ENCODE peak calls at places on chromosomes 5 and 9, in six cellular contexts. One of them, this sample, is unnamed. For H3K4me1, the result is how much of the 10 kb centered on the place peaks cover.

GRCh38 chr5:53472279-53472678 is 8.2 kb upstream of the FST start:
- DNase-seq in A549: no peak
- DNase-seq in body of pancreas: no peak
- DNase-seq in thyroid gland: no peak
- DNase-seq in K562: no peak
- DNase-seq in Peyer's patch: no peak
- DNase-seq in this sample: no peak

GRCh38 chr9:38294130-38294529 is 98.4 kb upstream of the ALDH1B1 start:
- DNase-seq in Peyer's patch: no peak
- DNase-seq in thyroid gland: no peak
- DNase-seq in K562: no peak
- DNase-seq in A549: no peak
- DNase-seq in body of pancreas: no peak
- DNase-seq in this sample: no peak

GRCh38 chr9:92403153-92403552 is 1.2 kb downstream of the OGN start:
- DNase-seq in Peyer's patch: no peak
- DNase-seq in body of pancreas: no peak
- DNase-seq in thyroid gland: no peak
- DNase-seq in K562: no peak
- DNase-seq in A549: no peak
- DNase-seq in this sample: no peak

GRCh38 chr5:53249529-53249928 is 140.0 kb upstream of the MOCS2 start:
- DNase-seq in thyroid gland: no peak
- DNase-seq in K562: no peak
- DNase-seq in A549: peak
- DNase-seq in Peyer's patch: no peak
- DNase-seq in body of pancreas: no peak
- DNase-seq in this sample: no peak

GRCh38 chr9:129321511-129322021 is 143.5 kb upstream of the IER5L start:
- DNase-seq in Peyer's patch: no peak
- DNase-seq in body of pancreas: no peak
- DNase-seq in A549: no peak
- DNase-seq in thyroid gland: no peak
- DNase-seq in K562: no peak
- DNase-seq in this sample: peak

GRCh38 chr9:98128316-98128715 is 9.3 kb upstream of the TRIM14 start:
- DNase-seq in thyroid gland: no peak
- DNase-seq in K562: no peak
- DNase-seq in A549: no peak
- DNase-seq in Peyer's patch: no peak
- DNase-seq in body of pancreas: no peak
- DNase-seq in this sample: no peak

GRCh38 chr5:9564752-9565151 is 18.9 kb upstream of the SEMA5A start:
- DNase-seq in thyroid gland: no peak
- DNase-seq in body of pancreas: no peak
- DNase-seq in K562: no peak
- DNase-seq in Peyer's patch: no peak
- DNase-seq in A549: no peak
- DNase-seq in this sample: no peak

GRCh38 chr9:101738566-101739183 is at the start of gene GRIN3A:
- DNase-seq in K562: peak
- DNase-seq in thyroid gland: no peak
- DNase-seq in A549: peak
- DNase-seq in body of pancreas: peak
- DNase-seq in Peyer's patch: no peak
- DNase-seq in this sample: peak

GRCh38 chr5:127519527-127519926 is 2.1 kb downstream of the PRRC1 start:
- DNase-seq in K562: no peak
- DNase-seq in thyroid gland: no peak
- DNase-seq in body of pancreas: no peak
- DNase-seq in Peyer's patch: no peak
- DNase-seq in A549: no peak
- DNase-seq in this sample: no peak

GRCh38 chr9:15104826-15105420 is 194.7 kb upstream of the FREM1 start:
- DNase-seq in Peyer's patch: no peak
- DNase-seq in thyroid gland: peak
- DNase-seq in A549: peak
- DNase-seq in K562: peak
- DNase-seq in body of pancreas: peak
- DNase-seq in this sample: no peak

GRCh38 chr5:139808481-139809330 is 13.1 kb downstream of the PSD2 start:
- DNase-seq in Peyer's patch: no peak
- DNase-seq in thyroid gland: peak
- DNase-seq in A549: no peak
- DNase-seq in K562: peak
- DNase-seq in body of pancreas: no peak
- DNase-seq in this sample: no peak

GRCh38 chr5:118548761-118549160 is 439.6 kb downstream of the DTWD2 start:
- DNase-seq in A549: no peak
- DNase-seq in K562: no peak
- DNase-seq in thyroid gland: no peak
- DNase-seq in body of pancreas: no peak
- DNase-seq in Peyer's patch: no peak
- DNase-seq in this sample: no peak

GRCh38 chr9:94945191-94946144 is 219.0 kb downstream of the AOPEP start:
- DNase-seq in A549: peak
- DNase-seq in Peyer's patch: no peak
- DNase-seq in thyroid gland: no peak
- DNase-seq in K562: peak
- DNase-seq in body of pancreas: peak
- DNase-seq in this sample: peak

GRCh38 chr5:116731432-116731831 is 156.8 kb upstream of the SEMA6A start:
- DNase-seq in Peyer's patch: no peak
- DNase-seq in A549: no peak
- DNase-seq in body of pancreas: no peak
- DNase-seq in K562: no peak
- DNase-seq in thyroid gland: no peak
- DNase-seq in this sample: no peak

GRCh38 chr9:116027951-116028350 is 125.6 kb upstream of the PAPPA start:
- DNase-seq in body of pancreas: no peak
- DNase-seq in A549: no peak
- DNase-seq in K562: no peak
- DNase-seq in thyroid gland: no peak
- DNase-seq in Peyer's patch: no peak
- DNase-seq in this sample: no peak

GRCh38 chr5:75566710-75567309 is 44.4 kb upstream of the ANKDD1B start:
- DNase-seq in K562: peak
- DNase-seq in body of pancreas: no peak
- DNase-seq in Peyer's patch: no peak
- DNase-seq in thyroid gland: no peak
- DNase-seq in A549: peak
- DNase-seq in this sample: no peak

GRCh38 chr5:96022971-96023370 is 61.3 kb upstream of the ELL2 start:
- DNase-seq in A549: no peak
- DNase-seq in body of pancreas: no peak
- DNase-seq in K562: no peak
- DNase-seq in Peyer's patch: no peak
- DNase-seq in thyroid gland: no peak
- DNase-seq in this sample: no peak
- H3K4me1 ChIP-seq in A549: under half
- H3K4me1 ChIP-seq in body of pancreas: under half
- H3K4me1 ChIP-seq in K562: under half
- H3K4me1 ChIP-seq in Peyer's patch: under half
- H3K4me1 ChIP-seq in thyroid gland: under half
- H3K4me1 ChIP-seq in this sample: under half

DNA sequence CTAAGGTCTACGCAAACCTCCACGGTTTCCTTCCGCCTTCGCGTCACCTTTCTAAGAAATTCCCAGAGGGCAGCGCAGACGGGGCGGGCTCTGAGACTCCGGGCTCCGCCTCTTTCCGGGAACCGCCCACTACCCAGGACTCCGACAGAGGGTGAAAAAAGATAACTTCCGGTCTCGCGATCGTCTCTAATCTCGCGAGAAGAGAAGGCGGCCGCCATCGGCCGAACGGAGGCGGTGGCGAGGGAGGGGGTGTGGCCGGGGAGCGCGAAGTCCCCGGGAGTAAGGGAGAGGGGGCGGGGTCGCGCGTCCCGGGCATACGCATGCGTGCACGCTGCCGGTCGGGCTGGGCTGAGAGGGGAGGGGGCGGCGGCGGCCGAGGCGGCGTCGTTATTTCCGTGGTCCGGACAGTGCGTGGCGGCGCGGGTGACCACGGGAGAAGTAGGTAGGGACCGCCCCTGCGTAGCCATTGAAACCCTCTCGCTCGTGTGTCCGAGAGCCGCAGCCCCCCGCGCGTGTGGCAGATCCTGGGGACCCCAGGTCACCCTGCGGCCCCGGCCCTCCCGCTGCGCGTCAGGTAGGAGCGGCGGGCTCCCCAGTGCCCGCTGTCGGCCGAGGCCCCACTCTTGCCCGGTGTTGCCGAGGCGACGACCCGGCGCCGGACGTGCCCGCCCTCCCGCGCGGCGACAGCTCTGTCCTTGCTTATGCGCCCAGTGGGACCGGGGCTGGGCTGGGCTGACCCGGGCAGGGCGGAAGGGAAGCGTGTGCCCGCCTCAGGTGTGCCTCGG is at the start of gene NAA35:
- DNase-seq in thyroid gland: peak
- DNase-seq in body of pancreas: peak
- DNase-seq in K562: peak
- DNase-seq in Peyer's patch: peak
- DNase-seq in A549: peak
- DNase-seq in this sample: peak
- TF ChIP-seq POLR2A in thyroid gland: peak
- TF ChIP-seq POLR2A in body of pancreas: peak
- TF ChIP-seq POLR2A in K562: no peak
- TF ChIP-seq POLR2A in Peyer's patch: peak
- TF ChIP-seq POLR2A in A549: peak
- TF ChIP-seq POLR2A in this sample: peak

GRCh38 chr5:95932941-95933340 is 28.7 kb downstream of the ELL2 start:
- DNase-seq in thyroid gland: no peak
- DNase-seq in Peyer's patch: no peak
- DNase-seq in body of pancreas: no peak
- DNase-seq in A549: no peak
- DNase-seq in K562: no peak
- DNase-seq in this sample: no peak
- H3K4me1 ChIP-seq in thyroid gland: under half
- H3K4me1 ChIP-seq in Peyer's patch: under half
- H3K4me1 ChIP-seq in body of pancreas: half or more
- H3K4me1 ChIP-seq in A549: under half
- H3K4me1 ChIP-seq in K562: under half
- H3K4me1 ChIP-seq in this sample: under half

GRCh38 chr5:131167615-131168014 is 2.6 kb upstream of the HINT1 start:
- DNase-seq in K562: peak
- DNase-seq in thyroid gland: no peak
- DNase-seq in A549: no peak
- DNase-seq in Peyer's patch: no peak
- DNase-seq in body of pancreas: no peak
- DNase-seq in this sample: no peak

GRCh38 chr5:131171276-131171815 is 602 bp downstream of the LYRM7 start:
- DNase-seq in A549: no peak
- DNase-seq in K562: peak
- DNase-seq in Peyer's patch: no peak
- DNase-seq in body of pancreas: no peak
- DNase-seq in thyroid gland: peak
- DNase-seq in this sample: no peak

GRCh38 chr5:131164931-131165727 is at the start of gene HINT1:
- DNase-seq in Peyer's patch: peak
- DNase-seq in body of pancreas: peak
- DNase-seq in K562: peak
- DNase-seq in A549: peak
- DNase-seq in thyroid gland: peak
- DNase-seq in this sample: peak

GRCh38 chr5:131169810-131170539 is 769 bp upstream of the LYRM7 start:
- DNase-seq in K562: no peak
- DNase-seq in A549: no peak
- DNase-seq in thyroid gland: no peak
- DNase-seq in Peyer's patch: no peak
- DNase-seq in body of pancreas: no peak
- DNase-seq in this sample: no peak

DNA sequence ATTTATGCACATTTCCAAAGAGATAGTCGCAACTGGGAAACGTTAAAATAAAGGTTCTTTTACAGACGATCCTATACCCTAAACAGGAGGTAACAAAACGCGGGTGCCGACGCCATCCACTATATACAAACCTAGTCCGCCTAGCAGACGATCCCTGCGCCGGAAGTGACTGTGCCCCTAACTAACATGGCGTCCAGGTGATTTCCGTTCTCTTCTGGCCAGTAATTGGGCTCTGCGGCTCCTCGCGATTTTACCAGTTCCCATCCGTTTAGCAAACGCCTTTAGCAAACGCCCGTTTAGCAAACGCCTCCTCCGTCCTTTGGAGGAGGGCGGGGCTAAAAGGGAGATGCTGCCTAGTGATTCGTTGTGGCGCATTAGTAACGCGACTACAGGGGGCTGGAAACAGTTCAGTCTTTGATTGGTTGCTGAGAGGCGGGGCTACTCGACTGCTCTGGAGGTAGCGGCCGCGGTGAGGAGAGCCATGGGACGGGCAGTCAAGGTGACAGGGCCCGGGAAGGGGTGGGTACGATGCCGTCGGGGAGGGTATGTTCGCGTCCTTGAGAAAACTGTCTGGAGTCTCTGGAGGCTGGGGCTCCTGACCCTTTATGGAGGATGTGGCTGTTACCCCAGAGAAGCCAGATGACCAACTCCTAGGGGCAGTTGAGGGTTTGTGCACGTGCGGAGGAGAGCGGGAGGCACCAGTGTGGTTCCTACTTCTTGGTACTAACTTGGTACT is at the start of gene LYRM7:
- DNase-seq in Peyer's patch: peak
- DNase-seq in K562: peak
- DNase-seq in A549: peak
- DNase-seq in body of pancreas: peak
- DNase-seq in thyroid gland: peak
- DNase-seq in this sample: peak
- TF ChIP-seq POLR2A in Peyer's patch: peak
- TF ChIP-seq POLR2A in K562: peak
- TF ChIP-seq POLR2A in A549: peak
- TF ChIP-seq POLR2A in body of pancreas: peak
- TF ChIP-seq POLR2A in thyroid gland: peak
- TF ChIP-seq POLR2A in this sample: peak

DNA sequence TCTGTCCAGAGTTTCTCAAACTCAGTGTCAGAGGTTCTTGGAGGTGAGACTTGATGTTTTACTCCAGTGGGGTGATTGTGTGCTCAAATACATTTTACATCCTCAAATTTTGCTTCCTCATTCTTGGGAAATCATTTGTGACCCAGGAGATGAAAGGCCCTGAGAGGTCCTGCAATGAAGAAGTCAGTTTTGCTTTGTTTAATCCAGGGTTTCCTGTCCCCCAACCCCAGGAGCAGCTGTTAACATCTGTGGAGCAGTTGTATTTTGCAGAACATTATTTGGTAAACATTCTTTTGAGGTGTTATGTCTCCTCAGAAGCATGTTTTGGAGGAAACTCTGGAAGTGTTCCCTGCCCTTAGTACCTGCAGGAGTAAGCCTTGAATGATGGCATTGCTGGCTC is 59.8 kb downstream of the DAB2IP start:
- DNase-seq in A549: no peak
- DNase-seq in body of pancreas: no peak
- DNase-seq in K562: no peak
- DNase-seq in Peyer's patch: no peak
- DNase-seq in thyroid gland: no peak
- DNase-seq in this sample: no peak
- H3K4me1 ChIP-seq in A549: under half
- H3K4me1 ChIP-seq in body of pancreas: under half
- H3K4me1 ChIP-seq in K562: under half
- H3K4me1 ChIP-seq in Peyer's patch: under half
- H3K4me1 ChIP-seq in thyroid gland: under half
- H3K4me1 ChIP-seq in this sample: under half